ENCODE peak calls at places on chromosomes 7 and 10, in eight cellular contexts. P, V, H, M, S, Q, F and L are unnamed samples.

GRCh38 chr10:33413093-33413442 is 78.6 kb upstream of the NRP1 start:
- DNase-seq in P (no peak), V (peak), H (no peak), M (no peak), S (no peak), Q (no peak), F (no peak), L (no peak)

GRCh38 chr10:24869354-24870016 is 82.9 kb downstream of the PRTFDC1 start:
- DNase-seq in P (peak), V (no peak), H (no peak), M (no peak), S (no peak), Q (no peak), F (no peak), L (no peak)

GRCh38 chr10:75406158-75407065 is 4.8 kb upstream of the ZNF503 start:
- DNase-seq in P (no peak), V (no peak), H (no peak), M (no peak), S (peak), Q (no peak), F (no peak), L (no peak)

GRCh38 chr10:59791602-59792001 is 38.3 kb upstream of the MRLN start:
- DNase-seq in P (no peak), V (no peak), H (no peak), M (no peak), S (no peak), Q (no peak), F (no peak), L (no peak)

GRCh38 chr7:27364344-27364758 is 121.7 kb downstream of the EVX1 start:
- DNase-seq in P (peak), V (peak), H (no peak), M (no peak), S (no peak), Q (peak), F (no peak), L (no peak)

GRCh38 chr7:30931927-30932540 is 20.4 kb downstream of the AQP1 start:
- DNase-seq in P (no peak), V (no peak), H (no peak), M (no peak), S (no peak), Q (no peak), F (no peak), L (no peak)

GRCh38 chr10:87593702-87594101 is 66.0 kb upstream of the PAPSS2 start:
- DNase-seq in P (peak), V (no peak), H (no peak), M (no peak), S (no peak), Q (peak), F (no peak), L (no peak)

GRCh38 chr10:110993024-110993693 is 73.8 kb downstream of the SHOC2 start:
- DNase-seq in P (peak), V (peak), H (peak), M (no peak), S (no peak), Q (peak), F (no peak), L (no peak)

GRCh38 chr7:70693690-70694356 is 438.1 kb upstream of the GALNT17 start:
- DNase-seq in P (peak), V (no peak), H (peak), M (no peak), S (peak), Q (no peak), F (peak), L (no peak)

GRCh38 chr10:61634711-61635110 is 28.0 kb upstream of the CABCOCO1 start:
- DNase-seq in P (peak), V (no peak), H (no peak), M (no peak), S (no peak), Q (no peak), F (no peak), L (no peak)

GRCh38 chr7:34900891-34901493 is 136.3 kb downstream of the DPY19L1 start:
- DNase-seq in P (no peak), V (no peak), H (no peak), M (no peak), S (no peak), Q (no peak), F (peak), L (no peak)
- TF ChIP-seq CTCF in P (no peak), V (peak), H (peak), M (peak), S (no peak), Q (no peak), F (peak), L (no peak)

GRCh38 chr7:98241674-98242241 is 10.3 kb downstream of the TECPR1 start:
- DNase-seq in P (no peak), V (no peak), H (no peak), M (no peak), S (no peak), Q (no peak), F (no peak), L (no peak)
- TF ChIP-seq CTCF in P (no peak), V (no peak), H (no peak), M (no peak), S (no peak), Q (no peak), F (no peak), L (peak)

GRCh38 chr7:158495780-158496179 is 91.8 kb downstream of the PTPRN2 start:
- DNase-seq in P (no peak), V (no peak), H (peak), M (peak), S (peak), Q (no peak), F (peak), L (no peak)
- TF ChIP-seq CTCF in P (no peak), V (peak), H (peak), M (peak), S (no peak), Q (no peak), F (no peak), L (no peak)

GRCh38 chr7:54996391-54996790 is 22.4 kb upstream of the EGFR start:
- DNase-seq in P (no peak), V (no peak), H (no peak), M (no peak), S (no peak), Q (no peak), F (no peak), L (no peak)
- TF ChIP-seq CTCF in P (no peak), V (no peak), H (no peak), M (no peak), S (no peak), Q (no peak), F (no peak), L (no peak)

GRCh38 chr10:114442115-114442630 is 37.9 kb upstream of the AFAP1L2 start:
- DNase-seq in P (no peak), V (no peak), H (no peak), M (no peak), S (no peak), Q (no peak), F (no peak), L (no peak)

GRCh38 chr10:114436941-114437340 is 32.6 kb upstream of the AFAP1L2 start:
- DNase-seq in P (no peak), V (no peak), H (no peak), M (no peak), S (no peak), Q (no peak), F (no peak), L (no peak)

GRCh38 chr10:114441107-114441506 is 36.8 kb upstream of the AFAP1L2 start:
- DNase-seq in P (no peak), V (no peak), H (no peak), M (no peak), S (no peak), Q (no peak), F (no peak), L (no peak)

GRCh38 chr10:114432704-114433103 is 28.4 kb upstream of the AFAP1L2 start:
- DNase-seq in P (peak), V (no peak), H (no peak), M (no peak), S (no peak), Q (no peak), F (no peak), L (no peak)

GRCh38 chr10:114437456-114438292 is 33.4 kb upstream of the AFAP1L2 start:
- DNase-seq in P (peak), V (no peak), H (no peak), M (peak), S (no peak), Q (no peak), F (no peak), L (no peak)
- TF ChIP-seq CTCF in P (peak), V (peak), H (peak), M (peak), S (peak), Q (peak), F (no peak), L (peak)